ENCODE peak calls at places on chromosomes 12 and 14, in seven cellular contexts. B is mesenchymal stem cell, Z is K562, W is mesendoderm, M is PC-3, Q is neuronal stem cell, K is endothelial cell of umbilical vein. G is an unnamed sample.

GRCh38 chr14:40367717-40368116 is 935.5 kb upstream of the FBXO33 start:
- DNase-seq in W (no peak), M (peak), Z (no peak), K (no peak), Q (no peak), B (no peak), G (no peak)

GRCh38 chr14:89658977-89659670 is 242.1 kb upstream of the FOXN3 start:
- DNase-seq in K (no peak), W (no peak), Q (no peak), M (no peak), Z (no peak), B (no peak), G (no peak)

GRCh38 chr12:8912910-8913309 is 1.4 kb upstream of the PHC1 start:
- DNase-seq in B (no peak), Q (no peak), Z (peak), W (peak), K (no peak), M (peak), G (no peak)

GRCh38 chr12:113912761-113913295 is 53.3 kb downstream of the RBM19 start:
- DNase-seq in M (peak), B (peak), K (peak), Q (peak), W (peak), Z (peak), G (peak)

GRCh38 chr12:89372584-89373370 is 20.5 kb upstream of the DUSP6 start:
- DNase-seq in Q (no peak), M (no peak), K (no peak), B (no peak), Z (peak), W (no peak), G (no peak)

GRCh38 chr14:105013150-105013787 is 7.6 kb downstream of the CDCA4 start:
- DNase-seq in M (no peak), B (no peak), Q (no peak), Z (no peak), K (no peak), W (no peak), G (no peak)

GRCh38 chr14:91373591-91374245 is 43.9 kb downstream of the CCDC88C start:
- DNase-seq in M (peak), W (no peak), Q (no peak), B (no peak), Z (no peak), K (peak), G (peak)

GRCh38 chr12:89676935-89677334 is 31.7 kb downstream of the ATP2B1 start:
- DNase-seq in M (no peak), K (no peak), Q (no peak), Z (no peak), B (no peak), W (no peak), G (no peak)

GRCh38 chr14:95979339-95980042 is 59.7 kb upstream of the C14orf132 start:
- DNase-seq in B (no peak), Z (no peak), M (no peak), Q (no peak), K (no peak), W (peak), G (no peak)

GRCh38 chr12:15446798-15447197 is 124.5 kb downstream of the PTPRO start:
- DNase-seq in B (no peak), Z (no peak), M (peak), K (no peak), Q (no peak), W (no peak), G (no peak)

GRCh38 chr12:92136883-92137582 is 8.6 kb downstream of the BTG1 start:
- DNase-seq in Q (no peak), Z (no peak), M (peak), K (peak), W (no peak), B (peak), G (no peak)

GRCh38 chr12:123058980-123059379 is 78.5 kb downstream of the ARL6IP4 start:
- DNase-seq in Z (no peak), M (no peak), B (peak), W (no peak), Q (no peak), K (no peak), G (no peak)

GRCh38 chr14:91113829-91114078 is at the start of gene DGLUCY:
- DNase-seq in W (no peak), Q (no peak), B (peak), M (no peak), Z (peak), K (no peak), G (no peak)

GRCh38 chr12:27210187-27210586 is 33.9 kb upstream of the STK38L start:
- DNase-seq in W (no peak), B (no peak), M (no peak), Q (no peak), Z (no peak), K (no peak), G (no peak)

GRCh38 chr12:28172434-28173030 is 17.7 kb upstream of the CCDC91 start:
- DNase-seq in M (peak), Z (peak), B (peak), W (peak), K (peak), Q (peak), G (peak)

GRCh38 chr12:110279976-110280783 is 867 bp upstream of the ATP2A2 start:
- DNase-seq in Q (peak), K (peak), W (peak), B (peak), M (peak), Z (peak), G (no peak)

GRCh38 chr14:32588448-32589320 is 259.6 kb downstream of the AKAP6 start:
- DNase-seq in Q (peak), B (peak), K (peak), Z (peak), W (peak), M (peak), G (peak)

GRCh38 chr12:131408036-131408365 is 302.9 kb upstream of the SFSWAP start:
- DNase-seq in Z (no peak), K (no peak), W (no peak), M (no peak), B (no peak), Q (no peak), G (no peak)

GRCh38 chr12:126936181-126936851 is 1330.7 kb upstream of the TMEM132C start:
- DNase-seq in W (peak), M (peak), Z (no peak), K (no peak), Q (no peak), B (no peak), G (no peak)

GRCh38 chr12:54684636-54685630 is 36.8 kb upstream of the DCD start:
- DNase-seq in B (no peak), W (peak), Z (no peak), M (no peak), Q (no peak), K (no peak), G (peak)

GRCh38 chr12:20624718-20625117 is 70.4 kb upstream of the SLCO1C1 start:
- DNase-seq in K (peak), Q (peak), W (peak), Z (no peak), M (peak), B (peak), G (no peak)

GRCh38 chr12:22981711-22982110 is 356.7 kb downstream of the ETNK1 start:
- DNase-seq in M (no peak), Q (no peak), B (peak), Z (peak), K (no peak), W (peak), G (no peak)

GRCh38 chr12:129641916-129642315 is 261.9 kb downstream of the TMEM132D start:
- DNase-seq in B (no peak), K (no peak), M (no peak), Q (no peak), Z (no peak), W (no peak), G (no peak)

GRCh38 chr12:6288235-6288634 is 22.2 kb upstream of the PLEKHG6 start:
- DNase-seq in M (peak), K (no peak), B (peak), Z (no peak), Q (no peak), W (no peak), G (no peak)

GRCh38 chr12:122473543-122474323 is 27.0 kb downstream of the ZCCHC8 start:
- DNase-seq in K (no peak), M (no peak), Z (peak), B (peak), Q (no peak), W (no peak), G (peak)

GRCh38 chr14:94823556-94824341 is 53.8 kb upstream of the GSC start:
- DNase-seq in Z (peak), W (peak), M (no peak), B (no peak), Q (no peak), K (no peak), G (peak)

GRCh38 chr14:105346880-105347586 is 32.5 kb downstream of the PACS2 start:
- DNase-seq in Q (no peak), K (no peak), M (no peak), Z (no peak), B (no peak), W (no peak), G (no peak)

GRCh38 chr12:19778111-19778688 is 338.9 kb downstream of the AEBP2 start:
- DNase-seq in Z (no peak), M (no peak), K (peak), Q (no peak), W (no peak), B (peak), G (no peak)

GRCh38 chr12:92595663-92596062 is 107.1 kb upstream of the PLEKHG7 start:
- DNase-seq in B (no peak), M (no peak), Q (no peak), Z (no peak), K (no peak), W (no peak), G (no peak)

GRCh38 chr12:93135286-93136239 is 206.5 kb upstream of the EEA1 start:
- DNase-seq in Q (no peak), M (peak), K (peak), W (no peak), Z (no peak), B (peak), G (no peak)

GRCh38 chr12:13175499-13175898 is 21.0 kb upstream of the EMP1 start:
- DNase-seq in W (no peak), Q (no peak), M (peak), Z (no peak), K (no peak), B (no peak), G (no peak)

GRCh38 chr12:117151195-117152031 is 38.9 kb downstream of the FBXO21 start:
- DNase-seq in M (peak), B (peak), K (peak), W (peak), Z (peak), Q (peak), G (peak)
- H3K27ac ChIP-seq in M (no peak), B (no peak), K (no peak), W (no peak), Z (no peak), Q (no peak), G (peak)

GRCh38 chr12:42235426-42235825 is 2.6 kb downstream of the YAF2 start:
- DNase-seq in Z (no peak), W (no peak), K (no peak), M (no peak), Q (no peak), B (no peak), G (no peak)

GRCh38 chr12:42234970-42235369 is 3.1 kb downstream of the YAF2 start:
- DNase-seq in Q (no peak), W (no peak), M (no peak), K (no peak), B (peak), Z (no peak), G (no peak)

GRCh38 chr12:42237052-42237852 is 796 bp downstream of the YAF2 start:
- DNase-seq in M (peak), B (peak), Q (peak), Z (peak), W (peak), K (peak), G (peak)

GRCh38 chr12:42237853-42238239 is 202 bp downstream of the YAF2 start:
- DNase-seq in B (no peak), K (no peak), W (no peak), Q (no peak), Z (no peak), M (no peak), G (no peak)

DNA sequence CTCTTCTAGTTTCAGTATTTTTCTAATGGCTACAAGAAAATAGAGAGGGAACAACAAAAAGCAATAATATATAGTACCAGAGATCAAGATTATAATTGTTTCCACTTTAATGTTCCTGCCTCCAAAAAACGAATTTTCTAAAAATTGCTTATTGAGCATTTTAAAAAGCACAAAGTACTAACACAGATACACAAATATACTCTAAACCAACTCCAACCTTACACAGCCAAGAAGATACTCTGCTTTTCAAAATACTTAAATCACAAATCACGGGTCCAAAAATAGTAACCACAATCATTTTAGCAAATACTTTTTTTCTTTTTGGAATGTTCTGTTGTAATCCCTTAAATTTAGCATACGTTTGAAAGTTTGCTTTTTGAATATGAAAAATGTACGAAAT is 2.0 kb downstream of the YAF2 start:
- DNase-seq in B (no peak), W (no peak), Z (no peak), M (no peak), K (no peak), Q (no peak), G (no peak)
- H3K4me3 ChIP-seq in B (no peak), W (no peak), Z (no peak), M (peak), K (no peak), Q (no peak), G (no peak)

DNA sequence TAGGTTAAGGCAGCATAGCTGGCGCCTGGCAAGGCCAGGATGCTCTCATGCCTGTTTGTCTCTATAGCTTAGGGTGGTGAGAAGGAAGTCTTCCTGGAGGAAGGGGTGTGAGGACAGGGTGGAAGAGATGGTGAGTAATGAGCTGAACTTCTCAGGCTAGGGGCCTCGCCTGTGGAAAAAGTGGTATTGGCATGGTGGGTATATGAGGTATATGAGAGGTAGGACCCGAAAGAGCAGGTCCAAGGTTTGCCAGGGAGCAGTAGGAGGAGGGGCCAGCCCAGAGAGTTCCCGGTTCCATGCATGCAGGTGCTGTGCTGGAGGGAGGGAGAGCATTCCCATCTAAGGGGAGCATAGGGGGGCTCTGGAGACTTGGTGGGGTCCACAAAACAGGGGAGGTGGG is 13.4 kb downstream of the TAMALIN start:
- DNase-seq in Q (no peak), M (no peak), K (no peak), Z (no peak), B (no peak), W (no peak), G (no peak)
- H3K9ac ChIP-seq in Q (no peak), M (no peak), K (no peak), Z (no peak), B (no peak), W (no peak), G (peak)

DNA sequence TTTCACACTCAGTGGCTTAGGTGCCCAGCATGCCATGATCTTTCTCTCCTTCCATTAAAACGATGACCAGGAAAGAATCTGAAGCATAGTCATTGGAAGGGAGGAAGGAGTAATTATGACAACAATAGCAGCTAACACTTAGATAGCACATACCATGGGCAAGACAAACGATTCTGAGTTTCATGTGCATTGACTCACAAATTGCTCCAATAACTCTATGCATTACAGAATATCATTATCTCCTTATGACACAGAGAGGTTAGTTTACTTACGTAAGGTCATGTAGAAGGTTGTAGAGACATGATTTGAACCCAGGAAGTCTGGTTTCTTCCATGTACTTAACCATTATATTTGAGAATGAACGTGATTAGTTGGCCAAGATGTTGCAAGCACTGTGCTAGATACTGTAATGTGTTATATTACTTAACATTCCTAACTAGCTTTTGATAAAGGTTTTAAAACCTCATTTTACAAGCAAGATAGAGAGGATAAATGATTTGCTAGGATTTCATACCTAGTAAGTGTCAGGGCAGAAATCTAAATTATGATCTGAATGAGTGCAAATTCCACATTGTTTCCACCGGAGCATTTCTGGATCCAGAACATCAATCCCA is 162.4 kb downstream of the CAND1 start:
- DNase-seq in B (no peak), Z (no peak), K (no peak), M (no peak), Q (no peak), W (no peak), G (no peak)
- H3K27ac ChIP-seq in B (no peak), Z (no peak), K (no peak), M (no peak), Q (no peak), W (no peak), G (no peak)

DNA sequence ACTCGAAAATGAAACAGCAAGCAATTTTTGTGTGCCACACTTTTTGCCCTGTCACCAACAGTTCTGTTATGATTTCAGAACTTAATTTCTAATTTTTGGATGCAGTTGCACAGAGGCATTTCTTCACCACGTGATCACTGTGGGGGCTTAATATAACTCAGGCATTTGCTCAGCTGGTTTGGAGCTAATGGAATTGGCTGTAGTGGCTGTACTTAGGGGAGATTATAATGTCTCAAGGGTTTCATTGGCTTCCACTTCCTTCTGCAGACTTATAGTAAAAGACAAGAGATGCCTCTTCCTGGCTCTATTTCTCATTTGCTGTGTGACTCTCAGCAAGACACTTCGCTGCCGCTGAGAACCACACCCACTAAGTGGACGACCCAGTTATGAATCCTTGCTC is 452.4 kb downstream of the RAD51B start:
- DNase-seq in K (no peak), Z (no peak), Q (no peak), W (no peak), B (no peak), M (no peak), G (no peak)
- H3K4me3 ChIP-seq in K (no peak), Z (no peak), Q (no peak), W (no peak), B (no peak), M (no peak), G (no peak)

GRCh38 chr12:106985479-106985878 is 1.5 kb downstream of the MTERF2 start:
- DNase-seq in B (no peak), W (no peak), Q (no peak), K (no peak), M (no peak), Z (peak), G (no peak)

GRCh38 chr12:106987846-106988245 is 900 bp upstream of the MTERF2 start:
- DNase-seq in W (peak), K (no peak), B (peak), Q (no peak), M (no peak), Z (no peak), G (no peak)

GRCh38 chr12:106986135-106986534 is 811 bp downstream of the MTERF2 start:
- DNase-seq in M (no peak), Z (no peak), B (no peak), K (no peak), W (no peak), Q (no peak), G (no peak)

GRCh38 chr12:106984588-106985137 is 2.3 kb downstream of the MTERF2 start:
- DNase-seq in W (no peak), Q (no peak), Z (peak), K (no peak), B (no peak), M (no peak), G (no peak)

GRCh38 chr12:106986625-106987389 is at the start of gene MTERF2:
- DNase-seq in W (peak), Q (peak), B (peak), M (peak), Z (peak), K (peak), G (peak)
- H3K9ac ChIP-seq in W (peak), Q (peak), B (peak), M (peak), Z (peak), K (peak), G (peak)

DNA sequence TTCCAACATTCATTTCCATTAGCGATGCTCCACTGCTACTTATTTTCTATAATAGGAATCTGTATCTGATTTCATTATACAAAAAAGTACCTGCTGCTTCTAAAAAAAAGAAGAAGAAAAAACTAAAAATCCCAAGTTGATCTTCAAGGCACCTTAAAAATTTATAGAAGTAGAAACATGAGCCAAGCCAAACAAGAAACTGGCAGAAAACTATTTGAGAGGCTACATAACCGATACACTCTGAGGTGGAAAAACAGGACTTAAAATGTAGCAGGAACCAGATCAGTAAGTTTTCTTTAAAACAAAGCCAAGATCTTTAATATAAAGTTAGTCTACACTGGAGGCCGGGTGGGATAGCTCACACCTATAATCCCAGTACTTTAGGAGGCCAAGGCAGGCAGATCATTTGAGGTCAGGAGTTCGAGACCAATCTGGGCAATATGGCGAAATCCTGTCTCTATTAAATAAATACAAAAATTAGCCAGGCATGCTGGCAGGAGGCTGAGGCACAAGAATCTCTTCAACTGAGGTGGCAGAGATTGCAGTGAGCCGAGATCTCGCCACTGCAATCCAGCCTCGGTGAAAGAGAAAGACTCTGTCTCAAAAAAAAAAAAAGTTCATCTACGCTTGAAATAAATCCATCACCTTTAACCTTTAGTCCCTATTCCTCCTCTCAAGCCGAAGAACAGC is 278.6 kb downstream of the MED13L start:
- DNase-seq in W (no peak), Q (no peak), Z (no peak), K (peak), M (peak), B (no peak), G (no peak)
- H3K27ac ChIP-seq in W (no peak), Q (no peak), Z (no peak), K (no peak), M (no peak), B (no peak), G (no peak)

GRCh38 chr12:32457251-32458025 is 58.1 kb downstream of the FGD4 start:
- DNase-seq in K (peak), B (peak), Q (no peak), Z (no peak), W (no peak), M (peak), G (no peak)

GRCh38 chr12:32455607-32456063 is 56.3 kb downstream of the FGD4 start:
- DNase-seq in B (peak), W (peak), K (peak), M (peak), Q (peak), Z (peak), G (no peak)

GRCh38 chr12:32454075-32454474 is 54.7 kb downstream of the FGD4 start:
- DNase-seq in Z (no peak), B (peak), K (peak), Q (peak), W (peak), M (peak), G (no peak)

GRCh38 chr12:32451816-32452215 is 52.5 kb downstream of the FGD4 start:
- DNase-seq in W (no peak), M (no peak), Q (no peak), K (peak), B (no peak), Z (no peak), G (no peak)

GRCh38 chr12:32454866-32455265 is 55.5 kb downstream of the FGD4 start:
- DNase-seq in K (peak), B (peak), M (no peak), Z (no peak), Q (peak), W (peak), G (no peak)
- H3K4me3 ChIP-seq in K (no peak), B (no peak), M (no peak), Z (no peak), Q (no peak), W (no peak), G (no peak)

G was measured in DND-41.